ENCODE peak calls at places on chromosomes 13 and 19, in five cellular contexts. One of them, this sample, is unnamed.
A peak's percentile ranks its signal among the peaks of the same experiment; 100 is the strongest.

GRCh38 chr19:29528350-29528945 is 2.7 kb downstream of the VSTM2B start:
- DNase-seq in PC-3: peak; percentile 63
- DNase-seq in colonic mucosa: peak; percentile 36
- DNase-seq in transverse colon: peak; percentile 26
- DNase-seq in BJ: no peak
- DNase-seq in this sample: no peak

GRCh38 chr19:35644206-35644986 is 2.9 kb downstream of the ETV2 start:
- DNase-seq in transverse colon: peak; percentile 98
- DNase-seq in colonic mucosa: peak; percentile 98
- DNase-seq in PC-3: peak; percentile 91
- DNase-seq in BJ: peak; percentile 47
- DNase-seq in this sample: peak; percentile 33

GRCh38 chr19:57934820-57935665 is at the start of gene ZNF418:
- DNase-seq in PC-3: no peak
- DNase-seq in BJ: peak; percentile 44
- DNase-seq in transverse colon: peak; percentile 24
- DNase-seq in colonic mucosa: peak; percentile 67
- DNase-seq in this sample: peak; percentile 46

GRCh38 chr19:35790981-35791813 is 15.8 kb downstream of the ARHGAP33 start:
- DNase-seq in BJ: no peak
- DNase-seq in colonic mucosa: no peak
- DNase-seq in PC-3: no peak
- DNase-seq in transverse colon: no peak
- DNase-seq in this sample: no peak

GRCh38 chr19:44882063-44882462 is 9.0 kb upstream of the TOMM40 start:
- DNase-seq in colonic mucosa: no peak
- DNase-seq in BJ: no peak
- DNase-seq in transverse colon: no peak
- DNase-seq in PC-3: no peak
- DNase-seq in this sample: no peak

GRCh38 chr19:48991823-48992570 is 1.1 kb downstream of the GYS1 start:
- DNase-seq in colonic mucosa: peak; percentile 78
- DNase-seq in PC-3: peak; percentile 66
- DNase-seq in BJ: no peak
- DNase-seq in transverse colon: peak; percentile 70
- DNase-seq in this sample: peak; percentile 45

GRCh38 chr13:30898721-30899188 is 7.3 kb upstream of the MEDAG start:
- DNase-seq in BJ: peak; percentile 92
- DNase-seq in colonic mucosa: no peak
- DNase-seq in PC-3: peak; percentile 32
- DNase-seq in transverse colon: no peak
- DNase-seq in this sample: peak; percentile 91

GRCh38 chr19:41705393-41706174 is 2.8 kb upstream of the CEACAM5 start:
- DNase-seq in transverse colon: peak; percentile 55
- DNase-seq in colonic mucosa: peak; percentile 59
- DNase-seq in PC-3: peak; percentile 56
- DNase-seq in BJ: no peak
- DNase-seq in this sample: no peak

GRCh38 chr19:46069841-46070341 is 29.1 kb upstream of the IGFL4 start:
- DNase-seq in BJ: peak; percentile 32
- DNase-seq in colonic mucosa: no peak
- DNase-seq in PC-3: peak; percentile 67
- DNase-seq in transverse colon: no peak
- DNase-seq in this sample: peak; percentile 39

GRCh38 chr19:49150106-49150943 is 4.9 kb downstream of the HRC start:
- DNase-seq in colonic mucosa: peak; percentile 94
- DNase-seq in BJ: no peak
- DNase-seq in PC-3: peak; percentile 86
- DNase-seq in transverse colon: peak; percentile 93
- DNase-seq in this sample: peak; percentile 13

GRCh38 chr13:36030670-36031331 is 100.4 kb downstream of the DCLK1 start:
- DNase-seq in colonic mucosa: no peak
- DNase-seq in BJ: peak; percentile 7
- DNase-seq in PC-3: peak; percentile 39
- DNase-seq in transverse colon: no peak
- DNase-seq in this sample: peak; percentile 25

GRCh38 chr13:99501952-99502310 is 659 bp downstream of the TM9SF2 start:
- DNase-seq in transverse colon: peak; percentile 43
- DNase-seq in BJ: no peak
- DNase-seq in PC-3: peak; percentile 6
- DNase-seq in colonic mucosa: peak; percentile 55
- DNase-seq in this sample: no peak

GRCh38 chr13:71244181-71244580 is 622.8 kb downstream of the DACH1 start:
- DNase-seq in PC-3: no peak
- DNase-seq in transverse colon: no peak
- DNase-seq in colonic mucosa: no peak
- DNase-seq in BJ: no peak
- DNase-seq in this sample: no peak

GRCh38 chr19:16457195-16457953 is 14.4 kb downstream of the EPS15L1 start:
- DNase-seq in BJ: no peak
- DNase-seq in colonic mucosa: no peak
- DNase-seq in PC-3: peak; percentile 5
- DNase-seq in transverse colon: no peak
- DNase-seq in this sample: no peak

GRCh38 chr13:111209613-111210012 is 94.5 kb downstream of the ARHGEF7 start:
- DNase-seq in transverse colon: no peak
- DNase-seq in PC-3: no peak
- DNase-seq in BJ: no peak
- DNase-seq in colonic mucosa: no peak
- DNase-seq in this sample: no peak

GRCh38 chr13:97574926-97575325 is 141.0 kb downstream of the RAP2A start:
- DNase-seq in PC-3: peak; percentile 59
- DNase-seq in colonic mucosa: peak; percentile 41
- DNase-seq in BJ: no peak
- DNase-seq in transverse colon: peak; percentile 26
- DNase-seq in this sample: no peak

GRCh38 chr13:114140909-114141255 is 8.5 kb upstream of the RASA3 start:
- DNase-seq in colonic mucosa: no peak
- DNase-seq in PC-3: no peak
- DNase-seq in BJ: no peak
- DNase-seq in transverse colon: no peak
- DNase-seq in this sample: no peak

GRCh38 chr13:68173111-68173510 is 943.0 kb upstream of the PCDH9 start:
- DNase-seq in PC-3: peak; percentile 50
- DNase-seq in colonic mucosa: no peak
- DNase-seq in BJ: no peak
- DNase-seq in transverse colon: no peak
- DNase-seq in this sample: no peak

GRCh38 chr13:113090806-113091205 is 14.8 kb upstream of the F7 start:
- DNase-seq in PC-3: no peak
- DNase-seq in transverse colon: no peak
- DNase-seq in colonic mucosa: no peak
- DNase-seq in BJ: no peak
- DNase-seq in this sample: no peak

GRCh38 chr19:51295382-51296126 is 15.9 kb upstream of the IGLON5 start:
- DNase-seq in colonic mucosa: no peak
- DNase-seq in BJ: no peak
- DNase-seq in PC-3: no peak
- DNase-seq in transverse colon: no peak
- DNase-seq in this sample: no peak

GRCh38 chr19:31335716-31336115 is 13.5 kb downstream of the TSHZ3 start:
- DNase-seq in PC-3: no peak
- DNase-seq in colonic mucosa: no peak
- DNase-seq in transverse colon: no peak
- DNase-seq in BJ: no peak
- DNase-seq in this sample: no peak

GRCh38 chr19:18204394-18205179 is 745 bp upstream of the RAB3A start:
- DNase-seq in colonic mucosa: peak; percentile 75
- DNase-seq in transverse colon: peak; percentile 73
- DNase-seq in PC-3: no peak
- DNase-seq in BJ: no peak
- DNase-seq in this sample: no peak

GRCh38 chr13:51832471-51833152 is 12.4 kb downstream of the TMEM272 start:
- DNase-seq in BJ: no peak
- DNase-seq in transverse colon: peak; percentile 26
- DNase-seq in PC-3: peak; percentile 17
- DNase-seq in colonic mucosa: no peak
- DNase-seq in this sample: peak; percentile 10

GRCh38 chr19:6233827-6234511 is 45.8 kb downstream of the MLLT1 start:
- DNase-seq in colonic mucosa: no peak
- DNase-seq in PC-3: no peak
- DNase-seq in transverse colon: no peak
- DNase-seq in BJ: no peak
- DNase-seq in this sample: no peak

DNA sequence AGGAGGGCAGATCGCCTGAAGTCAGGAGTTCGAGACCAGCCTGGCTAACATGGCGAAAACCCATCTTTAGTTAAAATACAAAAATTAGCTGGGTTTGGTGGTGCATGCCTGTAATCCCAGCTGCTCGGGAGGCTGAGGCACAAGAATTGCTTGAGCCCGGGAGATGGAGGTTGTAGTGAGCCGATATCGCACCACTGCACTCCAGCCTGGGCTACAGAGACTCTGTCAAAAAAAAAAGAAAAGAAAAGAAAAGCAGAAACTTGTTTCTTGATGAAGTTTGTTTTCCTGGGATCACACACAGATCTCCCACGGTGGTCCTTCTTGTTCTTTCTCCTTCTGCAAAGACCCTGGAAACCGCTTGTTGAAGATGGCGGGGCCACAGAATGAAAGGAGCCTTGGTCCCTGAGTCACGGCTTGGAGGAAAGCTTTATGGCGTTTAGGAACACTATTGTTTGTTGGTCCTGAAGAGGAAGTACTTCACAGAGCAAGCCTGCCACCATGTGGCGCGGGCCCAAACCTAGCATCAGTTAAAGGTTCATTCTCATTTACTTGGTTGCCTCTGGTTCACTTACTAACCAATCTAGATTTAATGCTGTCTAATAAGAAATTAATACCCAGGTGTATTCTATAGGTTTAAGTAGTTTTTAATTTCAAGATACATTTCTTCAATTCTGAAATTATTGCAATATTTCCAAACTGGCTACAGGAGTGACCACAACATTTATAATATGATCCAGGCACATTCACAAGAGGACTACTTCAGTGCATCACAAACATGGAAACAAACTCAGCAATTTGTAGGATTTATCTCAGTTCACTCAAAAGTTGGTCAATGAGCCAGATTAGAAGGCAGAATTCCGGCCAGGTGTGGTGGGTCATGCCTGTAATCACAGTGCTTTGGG is 21.3 kb upstream of the ARL11 start:
- DNase-seq in PC-3: peak; percentile 84
- DNase-seq in transverse colon: peak; percentile 88
- DNase-seq in colonic mucosa: peak; percentile 88
- DNase-seq in BJ: peak; percentile 47
- DNase-seq in this sample: peak; percentile 63
- H3K4me3 ChIP-seq in PC-3: peak overlapping the region; percentile 50
- H3K4me3 ChIP-seq in transverse colon: peak overlapping the region; percentile 13
- H3K4me3 ChIP-seq in colonic mucosa: peak overlapping the region; percentile 10
- H3K4me3 ChIP-seq in BJ: no peak overlapping the region
- H3K4me3 ChIP-seq in this sample: no peak overlapping the region

DNA sequence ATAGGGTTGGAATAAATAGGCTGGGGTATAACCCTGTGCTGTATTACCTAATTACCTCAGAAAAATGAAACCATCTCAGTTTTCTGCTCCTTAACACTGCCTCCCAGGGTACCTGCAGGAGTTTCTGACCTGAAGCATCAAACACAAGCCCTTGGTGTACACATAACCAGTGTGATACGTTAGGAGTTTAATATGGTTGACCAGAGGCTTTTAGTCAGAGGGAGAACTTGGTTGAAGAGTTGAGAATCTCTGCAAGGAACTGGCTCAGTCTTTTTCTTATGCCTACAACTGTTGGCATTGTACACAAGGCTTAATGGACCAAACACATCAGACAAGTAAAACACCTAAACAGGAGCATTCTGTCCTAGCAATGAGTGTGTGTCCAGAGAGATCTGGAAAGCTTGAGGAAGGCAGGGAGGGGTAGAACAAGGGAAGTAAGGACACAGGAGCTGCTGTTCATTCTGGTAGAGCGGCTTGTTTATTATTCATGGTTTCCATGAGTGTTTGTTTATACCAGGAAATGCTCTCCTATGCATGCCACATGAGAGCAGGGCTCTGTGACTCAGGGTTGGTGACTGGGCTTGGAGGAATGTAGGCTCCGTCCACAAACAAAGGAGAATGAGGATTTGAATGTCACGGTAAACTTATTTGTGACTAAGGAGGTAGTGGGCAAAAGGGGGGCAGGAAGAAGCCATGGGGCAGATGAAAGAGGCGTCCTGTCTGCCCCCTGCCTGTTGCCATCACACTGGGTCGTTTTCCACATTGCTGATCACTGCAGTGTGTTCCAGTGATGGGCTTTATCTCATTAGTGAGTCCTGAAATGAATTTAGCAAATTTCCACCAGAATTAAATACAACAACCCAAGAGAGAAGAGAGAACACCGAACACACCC is 11.9 kb upstream of the SPATA13 start:
- DNase-seq in PC-3: peak; percentile 98
- DNase-seq in transverse colon: peak; percentile 62
- DNase-seq in colonic mucosa: no peak
- DNase-seq in BJ: peak; percentile 98
- DNase-seq in this sample: peak; percentile 85
- TF ChIP-seq CTCF in PC-3: peak; percentile 51
- TF ChIP-seq CTCF in transverse colon: no peak
- TF ChIP-seq CTCF in colonic mucosa: no peak
- TF ChIP-seq CTCF in BJ: peak; percentile 20
- TF ChIP-seq CTCF in this sample: peak; percentile 33

DNA sequence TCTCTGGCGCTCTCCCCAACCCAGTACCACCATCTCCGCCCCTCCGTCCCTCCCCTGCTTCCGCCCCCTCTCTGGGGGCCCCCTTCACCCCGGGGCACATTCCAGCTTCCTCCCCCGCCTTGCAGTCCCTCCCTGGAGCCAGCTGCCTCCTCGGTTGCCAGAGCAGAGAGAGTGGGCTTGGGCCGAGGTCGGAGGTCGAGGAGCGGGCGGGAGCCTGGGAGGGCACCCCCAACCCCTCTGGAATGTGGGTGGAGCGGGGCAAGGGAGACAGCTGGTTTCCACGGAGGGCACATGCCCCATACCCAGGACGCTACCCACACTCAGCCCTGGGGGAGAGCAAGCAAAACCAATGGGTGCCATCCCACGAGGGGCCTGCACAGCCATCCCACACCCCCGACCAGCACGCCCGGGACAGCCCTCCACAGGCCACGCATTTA is 6.4 kb upstream of the CIRBP start:
- DNase-seq in colonic mucosa: no peak
- DNase-seq in transverse colon: peak; percentile 25
- DNase-seq in BJ: no peak
- DNase-seq in PC-3: no peak
- DNase-seq in this sample: no peak
- H3K4me3 ChIP-seq in colonic mucosa: peak overlapping the region; percentile 12
- H3K4me3 ChIP-seq in transverse colon: peak overlapping the region; percentile 19
- H3K4me3 ChIP-seq in BJ: peak overlapping the region; percentile 17
- H3K4me3 ChIP-seq in PC-3: peak overlapping the region; percentile 86
- H3K4me3 ChIP-seq in this sample: no peak overlapping the region

DNA sequence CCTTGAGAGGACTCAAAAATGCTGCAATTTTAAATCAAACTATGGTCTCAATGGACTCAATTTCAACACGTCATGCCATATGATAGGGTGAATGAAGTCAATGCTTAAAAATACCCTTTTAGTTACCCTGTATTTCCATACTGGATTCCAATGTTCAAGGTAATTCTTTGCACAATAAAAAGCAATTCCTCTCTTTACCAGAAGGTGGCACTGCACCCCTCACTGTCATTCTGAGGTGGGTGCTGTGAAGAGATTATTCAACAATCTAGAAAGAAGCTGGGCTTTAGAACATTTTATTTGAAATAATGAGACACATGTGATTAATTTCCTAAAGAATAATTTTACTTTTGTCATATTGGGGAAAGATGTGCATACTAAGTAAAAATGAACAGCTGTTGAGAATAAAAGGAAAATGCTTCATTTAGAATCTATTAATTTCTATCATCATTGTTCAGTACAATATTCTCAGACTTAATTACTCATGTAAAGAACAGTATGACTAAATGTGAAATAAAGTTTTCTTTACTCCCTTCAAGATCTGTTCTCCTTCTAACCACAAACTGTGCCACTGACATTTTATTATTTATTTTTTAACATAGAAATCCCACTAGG is 789.1 kb downstream of the GPC5 start:
- DNase-seq in BJ: no peak
- DNase-seq in transverse colon: no peak
- DNase-seq in colonic mucosa: peak; percentile 28
- DNase-seq in PC-3: peak; percentile 46
- DNase-seq in this sample: no peak
- TF ChIP-seq CTCF in BJ: peak; percentile 75
- TF ChIP-seq CTCF in transverse colon: peak; percentile 86
- TF ChIP-seq CTCF in colonic mucosa: peak; percentile 92
- TF ChIP-seq CTCF in PC-3: peak; percentile 78
- TF ChIP-seq CTCF in this sample: peak; percentile 74

This sample was measured in AG09309.